ENCODE peak calls at places on chromosomes 3 and 15, in four cellular contexts. H, U, Q and E are unnamed samples.

GRCh38 chr3:16186081-16186480 is 11.6 kb downstream of the GALNT15 start:
- DNase-seq in H (no peak), U (no peak), Q (no peak), E (no peak)

GRCh38 chr15:22884344-22884743 is 45.9 kb downstream of the NIPA2 start:
- DNase-seq in H (no peak), U (no peak), Q (no peak), E (no peak)

GRCh38 chr15:31400222-31400927 is 73.7 kb downstream of the KLF13 start:
- DNase-seq in H (no peak), U (no peak), Q (no peak), E (no peak)

GRCh38 chr3:4716731-4717362 is 223.7 kb downstream of the ITPR1 start:
- DNase-seq in H (no peak), U (no peak), Q (no peak), E (no peak)

GRCh38 chr3:147921044-147921443 is 511.9 kb downstream of the ZIC1 start:
- DNase-seq in H (no peak), U (no peak), Q (peak), E (no peak)

GRCh38 chr15:49145651-49146609 is 9.5 kb downstream of the COPS2 start:
- DNase-seq in H (peak), U (peak), Q (peak), E (no peak)

GRCh38 chr3:45516829-45517228 is 77.7 kb upstream of the LIMD1 start:
- DNase-seq in H (no peak), U (peak), Q (no peak), E (no peak)

GRCh38 chr3:43995078-43995928 is 246.4 kb upstream of the TOPAZ1 start:
- DNase-seq in H (no peak), U (no peak), Q (no peak), E (no peak)

GRCh38 chr15:68701886-68702285 is 118.8 kb downstream of the ANP32A start:
- DNase-seq in H (no peak), U (no peak), Q (no peak), E (no peak)

GRCh38 chr3:127257351-127257750 is 30.5 kb downstream of the PRR20G start:
- DNase-seq in H (no peak), U (no peak), Q (no peak), E (no peak)

GRCh38 chr15:101027273-101027901 is 108.2 kb downstream of the LRRK1 start:
- DNase-seq in H (no peak), U (no peak), Q (no peak), E (peak)

GRCh38 chr15:99249270-99249817 is at the start of gene TTC23:
- DNase-seq in H (no peak), U (peak), Q (peak), E (no peak)

GRCh38 chr3:150237490-150237889 is 170.6 kb upstream of the TSC22D2 start:
- DNase-seq in H (no peak), U (peak), Q (no peak), E (no peak)

GRCh38 chr3:53109190-53109589 is 21.0 kb downstream of the RFT1 start:
- DNase-seq in H (no peak), U (no peak), Q (no peak), E (no peak)

GRCh38 chr3:129463736-129464135 is 23.7 kb downstream of the IFT122 start:
- DNase-seq in H (no peak), U (no peak), Q (no peak), E (no peak)

GRCh38 chr15:88631464-88632028 is 7.3 kb upstream of the ISG20 start:
- DNase-seq in H (no peak), U (no peak), Q (no peak), E (no peak)

GRCh38 chr15:94306700-94307650 is 75.6 kb downstream of the MCTP2 start:
- DNase-seq in H (no peak), U (no peak), Q (no peak), E (no peak)

GRCh38 chr3:23263796-23264195 is 60.7 kb downstream of the UBE2E2 start:
- DNase-seq in H (no peak), U (no peak), Q (no peak), E (no peak)

GRCh38 chr3:152356870-152357276 is 88.1 kb downstream of the MBNL1 start:
- DNase-seq in H (no peak), U (no peak), Q (no peak), E (no peak)